ENCODE peak calls at places on chromosomes 2 and 18, in six cellular contexts. I is transverse colon, J is NB4, W is HCT116, H is Peyer's patch, D is prostate gland. P is an unnamed sample.

GRCh38 chr2:72579595-72580180 is 246.1 kb downstream of the EXOC6B start:
- DNase-seq in I (no peak), J (peak), W (peak), H (no peak), D (no peak), P (peak)

GRCh38 chr2:222862068-222862914 is 1.5 kb downstream of the ACSL3 start:
- DNase-seq in I (peak), J (peak), W (no peak), H (no peak), D (peak), P (no peak)

GRCh38 chr2:227881866-227882517 is 10.6 kb downstream of the DAW1 start:
- DNase-seq in I (no peak), J (peak), W (no peak), H (no peak), D (no peak), P (no peak)

GRCh38 chr2:24317491-24317920 is 42.8 kb downstream of the ITSN2 start:
- DNase-seq in I (no peak), J (no peak), W (no peak), H (no peak), D (no peak), P (no peak)

GRCh38 chr2:1162246-1162645 is 211.6 kb downstream of the SNTG2 start:
- DNase-seq in I (no peak), J (no peak), W (no peak), H (no peak), D (no peak), P (no peak)

GRCh38 chr18:79625195-79625923 is 54.2 kb upstream of the CTDP1 start:
- DNase-seq in I (peak), J (peak), W (no peak), H (peak), D (no peak), P (no peak)

GRCh38 chr2:188765522-188765921 is 208.7 kb upstream of the COL3A1 start:
- DNase-seq in I (no peak), J (peak), W (peak), H (no peak), D (no peak), P (no peak)

GRCh38 chr18:7886436-7886835 is 319.3 kb downstream of the PTPRM start:
- DNase-seq in I (no peak), J (no peak), W (no peak), H (no peak), D (no peak), P (no peak)

GRCh38 chr2:215161301-215161829 is 22.9 kb upstream of the ABCA12 start:
- DNase-seq in I (no peak), J (no peak), W (no peak), H (no peak), D (no peak), P (no peak)

GRCh38 chr18:69897397-69898108 is 50.1 kb downstream of the CD226 start:
- DNase-seq in I (no peak), J (peak), W (no peak), H (no peak), D (no peak), P (peak)

GRCh38 chr2:159891917-159892691 is 94.1 kb upstream of the CD302 start:
- DNase-seq in I (no peak), J (no peak), W (peak), H (no peak), D (no peak), P (no peak)

GRCh38 chr2:67476808-67477790 is 80.0 kb downstream of the ETAA1 start:
- DNase-seq in I (peak), J (peak), W (peak), H (no peak), D (peak), P (no peak)

GRCh38 chr18:75029456-75029855 is 179.5 kb downstream of the PTGR3 start:
- DNase-seq in I (no peak), J (no peak), W (no peak), H (no peak), D (no peak), P (no peak)

GRCh38 chr2:191836853-191837769 is 9.8 kb downstream of the CAVIN2 start:
- DNase-seq in I (no peak), J (no peak), W (no peak), H (no peak), D (no peak), P (no peak)

GRCh38 chr18:72235422-72235821 is 308.7 kb downstream of the CBLN2 start:
- DNase-seq in I (no peak), J (no peak), W (no peak), H (no peak), D (no peak), P (no peak)

GRCh38 chr2:218781691-218782528 is at the start of gene CYP27A1:
- DNase-seq in I (peak), J (no peak), W (no peak), H (peak), D (peak), P (peak)

GRCh38 chr18:49609416-49610284 is 47.8 kb downstream of the LIPG start:
- DNase-seq in I (no peak), J (no peak), W (peak), H (no peak), D (no peak), P (no peak)

GRCh38 chr2:160266078-160266551 is 66.0 kb upstream of the ITGB6 start:
- DNase-seq in I (no peak), J (no peak), W (no peak), H (no peak), D (no peak), P (no peak)

GRCh38 chr2:238236571-238236970 is 3.3 kb downstream of the HES6 start:
- DNase-seq in I (no peak), J (peak), W (no peak), H (no peak), D (no peak), P (no peak)

GRCh38 chr18:50805732-50806131 is 14.1 kb downstream of the MRO start:
- DNase-seq in I (no peak), J (peak), W (no peak), H (no peak), D (no peak), P (no peak)

GRCh38 chr2:229033816-229034215 is 237.3 kb downstream of the PID1 start:
- DNase-seq in I (no peak), J (no peak), W (no peak), H (no peak), D (no peak), P (no peak)

GRCh38 chr2:45169339-45170190 is 160.3 kb upstream of the SIX2 start:
- DNase-seq in I (no peak), J (peak), W (no peak), H (no peak), D (no peak), P (peak)

GRCh38 chr2:6196461-6196860 is 504.3 kb downstream of the SOX11 start:
- DNase-seq in I (no peak), J (no peak), W (no peak), H (no peak), D (no peak), P (no peak)

GRCh38 chr2:219689676-219690628 is 62.5 kb downstream of the SLC4A3 start:
- DNase-seq in I (peak), J (peak), W (no peak), H (no peak), D (peak), P (peak)

GRCh38 chr18:13500227-13500865 is 226.0 kb downstream of the FAM210A start:
- DNase-seq in I (no peak), J (no peak), W (no peak), H (no peak), D (peak), P (no peak)

GRCh38 chr18:3183103-3183717 is 36.6 kb downstream of the MYOM1 start:
- DNase-seq in I (no peak), J (no peak), W (no peak), H (no peak), D (no peak), P (no peak)

GRCh38 chr2:108837198-108837597 is 50.6 kb downstream of the CCDC138 start:
- DNase-seq in I (no peak), J (no peak), W (no peak), H (no peak), D (no peak), P (no peak)

GRCh38 chr2:234368861-234369261 is 128.0 kb downstream of the ARL4C start:
- DNase-seq in I (peak), J (no peak), W (no peak), H (no peak), D (peak), P (no peak)

GRCh38 chr2:209960676-209961630 is 41.5 kb upstream of the RPE start:
- DNase-seq in I (peak), J (peak), W (peak), H (no peak), D (peak), P (peak)

GRCh38 chr18:2354292-2354691 is 217.0 kb downstream of the METTL4 start:
- DNase-seq in I (no peak), J (no peak), W (no peak), H (no peak), D (no peak), P (no peak)

GRCh38 chr18:55491606-55492005 is 96.4 kb downstream of the TCF4 start:
- DNase-seq in I (no peak), J (no peak), W (no peak), H (no peak), D (no peak), P (no peak)

GRCh38 chr18:48657446-48658120 is 118.8 kb downstream of the CTIF start:
- DNase-seq in I (no peak), J (no peak), W (no peak), H (no peak), D (no peak), P (no peak)

GRCh38 chr18:57970356-57971095 is 73.5 kb upstream of the NEDD4L start:
- DNase-seq in I (no peak), J (peak), W (peak), H (no peak), D (no peak), P (no peak)

GRCh38 chr2:45406626-45407025 is 204.4 kb downstream of the SRBD1 start:
- DNase-seq in I (no peak), J (no peak), W (no peak), H (no peak), D (no peak), P (no peak)

GRCh38 chr2:71156531-71156930 is 26.1 kb downstream of the MPHOSPH10 start:
- DNase-seq in I (no peak), J (peak), W (no peak), H (no peak), D (no peak), P (no peak)

GRCh38 chr2:71157124-71157802 is 26.8 kb downstream of the MPHOSPH10 start:
- DNase-seq in I (peak), J (peak), W (peak), H (peak), D (peak), P (peak)

GRCh38 chr2:71154798-71155197 is 24.4 kb downstream of the MPHOSPH10 start:
- DNase-seq in I (peak), J (peak), W (peak), H (no peak), D (no peak), P (peak)

GRCh38 chr2:71154279-71154678 is 23.8 kb downstream of the MPHOSPH10 start:
- DNase-seq in I (no peak), J (no peak), W (no peak), H (no peak), D (no peak), P (no peak)

DNA sequence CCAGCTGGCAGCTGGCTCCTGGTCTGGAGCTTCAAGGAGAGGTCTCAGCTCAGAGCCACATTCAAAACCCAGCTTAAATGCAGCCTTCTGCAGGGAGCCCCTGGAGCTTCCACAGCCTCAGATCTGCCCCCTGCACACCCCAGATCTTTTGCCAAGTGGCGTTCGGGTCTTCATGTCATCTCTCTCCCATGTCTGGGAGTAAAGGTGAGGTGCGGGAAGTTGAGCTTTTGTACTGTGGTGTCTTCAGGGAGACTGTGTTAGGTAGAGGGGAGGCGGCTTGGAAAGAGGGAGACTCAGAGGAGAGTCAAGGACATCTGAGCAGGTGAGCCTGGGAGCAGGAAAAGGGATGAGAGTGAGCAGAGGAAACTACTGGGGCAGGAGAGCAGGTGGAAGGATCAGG is 25.4 kb downstream of the MPHOSPH10 start:
- DNase-seq in I (no peak), J (no peak), W (no peak), H (no peak), D (no peak), P (no peak)
- TF ChIP-seq POLR2A in I (no peak), J (no peak), W (no peak), H (no peak), D (no peak), P (no peak)

DNA sequence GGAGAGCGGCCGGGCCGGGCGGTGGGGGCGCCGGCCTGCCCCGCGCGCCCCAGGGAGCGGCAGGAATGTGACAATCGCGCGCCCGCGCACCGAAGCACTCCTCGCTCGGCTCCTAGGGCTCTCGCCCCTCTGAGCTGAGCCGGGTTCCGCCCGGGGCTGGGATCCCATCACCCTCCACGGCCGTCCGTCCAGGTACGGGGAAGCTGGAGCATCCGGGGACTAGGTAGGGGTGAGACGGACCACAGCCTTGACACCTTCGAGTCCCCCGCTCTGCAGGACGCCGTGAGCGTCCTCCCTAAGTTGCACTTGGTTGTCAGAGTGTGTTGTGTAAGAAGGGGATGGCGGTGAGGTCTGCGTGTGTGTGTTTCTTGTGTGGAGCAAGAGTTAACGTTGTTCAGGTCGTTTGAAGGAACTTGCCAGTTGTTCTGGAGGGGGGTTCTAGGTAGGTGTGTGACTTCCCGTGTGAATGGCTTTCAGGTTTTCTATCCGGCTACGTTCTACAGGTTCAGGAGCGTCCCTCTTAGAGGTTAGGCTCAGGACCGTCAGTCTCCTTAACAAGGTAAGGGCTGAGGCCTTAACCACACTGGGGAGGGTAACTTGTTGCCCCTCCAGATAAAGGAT is 393 bp downstream of the IL1R1 start:
- DNase-seq in I (no peak), J (peak), W (no peak), H (no peak), D (no peak), P (no peak)
- TF ChIP-seq POLR2A in I (no peak), J (no peak), W (no peak), H (no peak), D (no peak), P (no peak)

GRCh38 chr2:170455617-170456426 is 259.3 kb upstream of the SP5 start:
- DNase-seq in I (no peak), J (no peak), W (no peak), H (no peak), D (peak), P (no peak)
- TF ChIP-seq POLR2A in I (no peak), J (no peak), W (no peak), H (no peak), D (no peak), P (no peak)

DNA sequence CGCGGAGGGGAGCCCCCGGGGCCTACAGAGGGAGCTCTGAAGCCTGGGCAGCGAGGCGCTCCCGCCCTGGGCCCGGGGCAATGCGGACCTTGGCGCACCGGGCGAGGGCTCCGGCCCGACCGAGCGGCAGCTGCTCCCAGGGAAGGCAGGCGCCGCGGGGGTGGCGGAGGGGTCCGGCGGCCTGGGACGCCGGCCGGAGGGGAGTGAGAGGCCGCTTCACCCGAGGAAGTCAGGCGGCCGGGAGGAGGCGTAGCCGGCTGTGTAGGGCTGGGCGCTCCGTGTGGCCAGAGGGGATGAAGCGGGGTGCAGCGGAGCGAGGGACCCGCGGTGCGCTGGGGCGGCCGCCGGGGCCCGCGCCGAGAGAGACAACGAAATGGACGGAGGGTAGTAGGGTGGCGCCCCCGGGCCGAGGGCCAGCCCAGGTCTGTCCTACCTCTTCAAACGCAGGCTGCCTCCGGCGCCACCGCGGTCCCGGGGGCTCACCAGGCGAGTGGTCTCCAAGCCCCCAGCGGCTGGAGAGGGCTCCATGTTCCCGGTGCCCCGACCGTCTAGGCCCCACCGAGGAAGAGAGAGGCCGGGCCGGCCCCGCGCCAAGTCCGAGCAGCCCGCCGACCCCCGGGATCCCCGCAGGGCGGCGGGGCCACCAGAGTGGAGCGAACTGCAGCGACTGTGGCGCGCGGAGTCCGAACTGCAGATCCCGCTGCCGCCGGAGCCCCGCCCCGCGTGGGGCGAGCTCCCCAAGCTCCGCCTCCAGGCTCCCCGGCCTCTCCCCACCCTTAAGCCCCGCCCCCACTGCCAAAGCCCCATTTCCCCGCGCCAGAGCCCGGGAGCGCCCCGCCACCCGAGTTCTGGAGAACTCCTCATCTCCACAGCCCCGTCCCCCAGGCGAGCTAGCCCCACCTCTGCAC is at the start of gene SLC30A3:
- DNase-seq in I (peak), J (no peak), W (peak), H (peak), D (peak), P (peak)
- TF ChIP-seq POLR2A in I (no peak), J (no peak), W (peak), H (no peak), D (no peak), P (no peak)

DNA sequence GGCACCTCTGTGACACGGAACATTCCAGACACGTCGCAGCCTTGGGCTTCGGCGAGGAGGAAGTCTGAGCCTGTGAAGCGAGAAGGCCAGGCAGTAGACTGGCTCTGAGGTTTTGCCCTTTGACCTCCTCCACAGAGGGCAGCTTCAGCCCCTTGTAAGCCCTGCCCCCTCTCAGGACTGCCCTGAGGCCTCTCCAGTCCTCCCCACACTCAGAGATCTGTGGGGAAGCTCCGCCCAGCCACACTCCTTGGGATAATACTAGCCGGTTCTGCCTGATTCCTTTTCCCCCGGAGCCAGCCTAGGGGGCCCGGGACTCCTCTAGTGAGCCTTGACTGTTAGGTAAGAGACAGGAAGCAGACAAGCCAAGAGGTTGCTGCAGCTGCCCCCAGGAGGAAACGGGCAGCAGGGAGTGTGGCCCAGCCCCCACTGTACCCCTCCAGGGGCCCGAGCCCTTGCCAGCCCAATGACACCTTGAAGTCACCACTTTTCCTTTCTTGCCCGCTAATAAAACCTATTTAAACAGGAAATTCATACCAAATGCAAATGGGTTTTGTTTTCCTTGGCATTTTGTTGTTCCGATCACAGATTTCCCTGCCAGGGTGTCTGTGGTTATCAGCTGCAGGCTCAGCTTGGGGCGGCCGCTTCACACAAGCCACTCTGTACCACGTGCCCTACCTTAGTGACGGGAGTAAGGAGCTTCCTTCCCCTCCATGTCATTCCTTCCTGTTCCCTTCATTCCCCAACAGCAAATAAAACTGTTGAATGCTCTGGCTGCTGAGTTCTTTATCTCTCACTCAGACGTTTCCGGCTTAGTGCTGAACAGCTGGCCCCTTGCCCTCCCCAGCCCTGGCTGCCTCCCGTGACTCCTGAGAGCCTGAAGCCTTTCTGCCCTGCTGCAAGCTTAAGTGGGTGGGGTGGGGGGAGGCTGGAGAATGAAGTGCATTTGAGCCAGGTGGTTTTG is 124.7 kb downstream of the CABLES1 start:
- DNase-seq in I (peak), J (peak), W (no peak), H (peak), D (peak), P (no peak)
- TF ChIP-seq POLR2A in I (no peak), J (no peak), W (no peak), H (no peak), D (no peak), P (no peak)